ENCODE peak calls at places on chromosomes 13 and 19, in five cellular contexts. One of them, this sample, is unnamed.

GRCh38 chr19:456547-457110 is 4.2 kb downstream of the SHC2 start:
- DNase-seq in retinal pigment epithelial cell: no peak
- DNase-seq in neural crest cell: no peak
- DNase-seq in endodermal cell: no peak
- DNase-seq in dorsolateral prefrontal cortex: no peak
- DNase-seq in this sample: no peak

GRCh38 chr19:58399903-58400637 is 4.6 kb downstream of the RNF225 start:
- DNase-seq in retinal pigment epithelial cell: no peak
- DNase-seq in neural crest cell: no peak
- DNase-seq in endodermal cell: no peak
- DNase-seq in dorsolateral prefrontal cortex: peak
- DNase-seq in this sample: no peak

GRCh38 chr13:42985312-42986175 is 6.5 kb downstream of the EPSTI1 start:
- DNase-seq in retinal pigment epithelial cell: no peak
- DNase-seq in neural crest cell: no peak
- DNase-seq in endodermal cell: no peak
- DNase-seq in dorsolateral prefrontal cortex: no peak
- DNase-seq in this sample: no peak

GRCh38 chr13:49874430-49874829 is 61.7 kb downstream of the SPRYD7 start:
- DNase-seq in retinal pigment epithelial cell: no peak
- DNase-seq in neural crest cell: no peak
- DNase-seq in endodermal cell: no peak
- DNase-seq in dorsolateral prefrontal cortex: no peak
- DNase-seq in this sample: no peak

GRCh38 chr19:55069137-55069858 is 6.3 kb upstream of the RDH13 start:
- DNase-seq in retinal pigment epithelial cell: no peak
- DNase-seq in neural crest cell: no peak
- DNase-seq in endodermal cell: peak
- DNase-seq in dorsolateral prefrontal cortex: no peak
- DNase-seq in this sample: no peak

GRCh38 chr13:75359266-75359665 is 122.7 kb downstream of the TBC1D4 start:
- DNase-seq in retinal pigment epithelial cell: peak
- DNase-seq in neural crest cell: no peak
- DNase-seq in endodermal cell: no peak
- DNase-seq in dorsolateral prefrontal cortex: no peak
- DNase-seq in this sample: no peak

GRCh38 chr13:22828081-22828480 is 352.7 kb upstream of the SGCG start:
- DNase-seq in retinal pigment epithelial cell: peak
- DNase-seq in neural crest cell: no peak
- DNase-seq in endodermal cell: no peak
- DNase-seq in dorsolateral prefrontal cortex: no peak
- DNase-seq in this sample: no peak

GRCh38 chr19:8367327-8368001 is 3.5 kb downstream of the ANGPTL4 start:
- DNase-seq in retinal pigment epithelial cell: peak
- DNase-seq in neural crest cell: peak
- DNase-seq in endodermal cell: peak
- DNase-seq in dorsolateral prefrontal cortex: peak
- DNase-seq in this sample: no peak

GRCh38 chr13:80084086-80084676 is 256.7 kb downstream of the SPRY2 start:
- DNase-seq in retinal pigment epithelial cell: peak
- DNase-seq in neural crest cell: no peak
- DNase-seq in endodermal cell: no peak
- DNase-seq in dorsolateral prefrontal cortex: no peak
- DNase-seq in this sample: no peak

GRCh38 chr13:79907527-79907926 is 426.6 kb downstream of the NDFIP2 start:
- DNase-seq in retinal pigment epithelial cell: no peak
- DNase-seq in neural crest cell: no peak
- DNase-seq in endodermal cell: no peak
- DNase-seq in dorsolateral prefrontal cortex: no peak
- DNase-seq in this sample: no peak

GRCh38 chr19:18798384-18799352 is 7.6 kb upstream of the COMP start:
- DNase-seq in retinal pigment epithelial cell: no peak
- DNase-seq in neural crest cell: no peak
- DNase-seq in endodermal cell: peak
- DNase-seq in dorsolateral prefrontal cortex: no peak
- DNase-seq in this sample: no peak
- TF ChIP-seq CTCF in retinal pigment epithelial cell: peak
- TF ChIP-seq CTCF in neural crest cell: peak
- TF ChIP-seq CTCF in endodermal cell: peak
- TF ChIP-seq CTCF in dorsolateral prefrontal cortex: no peak
- TF ChIP-seq CTCF in this sample: no peak

GRCh38 chr13:87259479-87260083 is 411.6 kb upstream of the SLITRK5 start:
- DNase-seq in retinal pigment epithelial cell: no peak
- DNase-seq in neural crest cell: peak
- DNase-seq in endodermal cell: peak
- DNase-seq in dorsolateral prefrontal cortex: no peak
- DNase-seq in this sample: no peak
- TF ChIP-seq CTCF in retinal pigment epithelial cell: peak
- TF ChIP-seq CTCF in neural crest cell: peak
- TF ChIP-seq CTCF in endodermal cell: peak
- TF ChIP-seq CTCF in dorsolateral prefrontal cortex: peak
- TF ChIP-seq CTCF in this sample: peak

DNA sequence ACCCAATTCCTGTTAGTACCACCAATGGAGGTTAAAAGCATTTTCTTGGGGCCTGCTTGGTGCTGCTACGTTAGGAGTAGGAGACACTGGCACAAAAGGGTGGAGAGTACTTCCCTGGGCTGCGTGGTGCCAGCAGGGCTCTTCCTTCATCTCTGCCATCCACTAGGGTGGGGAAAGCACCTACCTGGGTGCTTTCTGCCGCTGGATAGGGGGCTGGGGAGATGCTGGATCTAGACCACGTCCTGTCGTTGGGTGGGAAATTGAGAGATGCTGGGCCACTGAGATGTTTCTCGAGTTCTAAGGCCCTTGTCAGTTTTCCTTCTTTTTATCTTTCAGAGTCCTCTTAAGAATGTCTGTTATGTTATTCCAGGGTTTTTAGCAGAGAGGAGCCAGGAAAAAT is 6.7 kb upstream of the FCGBP start:
- DNase-seq in retinal pigment epithelial cell: no peak
- DNase-seq in neural crest cell: no peak
- DNase-seq in endodermal cell: no peak
- DNase-seq in dorsolateral prefrontal cortex: no peak
- DNase-seq in this sample: no peak
- TF ChIP-seq CTCF in retinal pigment epithelial cell: no peak
- TF ChIP-seq CTCF in neural crest cell: no peak
- TF ChIP-seq CTCF in endodermal cell: no peak
- TF ChIP-seq CTCF in dorsolateral prefrontal cortex: no peak
- TF ChIP-seq CTCF in this sample: no peak

GRCh38 chr13:19955873-19956559 is 2.5 kb upstream of the ZMYM2 start:
- DNase-seq in retinal pigment epithelial cell: no peak
- DNase-seq in neural crest cell: no peak
- DNase-seq in endodermal cell: no peak
- DNase-seq in dorsolateral prefrontal cortex: no peak
- DNase-seq in this sample: no peak

GRCh38 chr13:19958119-19959111 is at the start of gene ZMYM2:
- DNase-seq in retinal pigment epithelial cell: peak
- DNase-seq in neural crest cell: peak
- DNase-seq in endodermal cell: peak
- DNase-seq in dorsolateral prefrontal cortex: peak
- DNase-seq in this sample: peak

GRCh38 chr13:19959831-19960672 is 1.5 kb downstream of the ZMYM2 start:
- DNase-seq in retinal pigment epithelial cell: peak
- DNase-seq in neural crest cell: peak
- DNase-seq in endodermal cell: peak
- DNase-seq in dorsolateral prefrontal cortex: peak
- DNase-seq in this sample: no peak

GRCh38 chr13:19959141-19959830 is 759 bp downstream of the ZMYM2 start:
- DNase-seq in retinal pigment epithelial cell: no peak
- DNase-seq in neural crest cell: peak
- DNase-seq in endodermal cell: peak
- DNase-seq in dorsolateral prefrontal cortex: peak
- DNase-seq in this sample: no peak

GRCh38 chr13:19957320-19958118 is 1.0 kb upstream of the ZMYM2 start:
- DNase-seq in retinal pigment epithelial cell: no peak
- DNase-seq in neural crest cell: peak
- DNase-seq in endodermal cell: peak
- DNase-seq in dorsolateral prefrontal cortex: peak
- DNase-seq in this sample: no peak
- TF ChIP-seq CTCF in retinal pigment epithelial cell: peak
- TF ChIP-seq CTCF in neural crest cell: peak
- TF ChIP-seq CTCF in endodermal cell: peak
- TF ChIP-seq CTCF in dorsolateral prefrontal cortex: peak
- TF ChIP-seq CTCF in this sample: no peak

GRCh38 chr19:56837892-56838679 is 2.4 kb downstream of the PEG3 start:
- DNase-seq in retinal pigment epithelial cell: peak
- DNase-seq in neural crest cell: no peak
- DNase-seq in endodermal cell: no peak
- DNase-seq in dorsolateral prefrontal cortex: peak
- DNase-seq in this sample: no peak
- TF ChIP-seq CTCF in retinal pigment epithelial cell: peak
- TF ChIP-seq CTCF in neural crest cell: no peak
- TF ChIP-seq CTCF in endodermal cell: no peak
- TF ChIP-seq CTCF in dorsolateral prefrontal cortex: peak
- TF ChIP-seq CTCF in this sample: peak

GRCh38 chr19:51441410-51442390 is 16.6 kb downstream of the SIGLEC8 start:
- DNase-seq in retinal pigment epithelial cell: no peak
- DNase-seq in neural crest cell: no peak
- DNase-seq in endodermal cell: no peak
- DNase-seq in dorsolateral prefrontal cortex: no peak
- DNase-seq in this sample: no peak
- TF ChIP-seq CTCF in retinal pigment epithelial cell: no peak
- TF ChIP-seq CTCF in neural crest cell: no peak
- TF ChIP-seq CTCF in endodermal cell: no peak
- TF ChIP-seq CTCF in dorsolateral prefrontal cortex: no peak
- TF ChIP-seq CTCF in this sample: no peak

DNA sequence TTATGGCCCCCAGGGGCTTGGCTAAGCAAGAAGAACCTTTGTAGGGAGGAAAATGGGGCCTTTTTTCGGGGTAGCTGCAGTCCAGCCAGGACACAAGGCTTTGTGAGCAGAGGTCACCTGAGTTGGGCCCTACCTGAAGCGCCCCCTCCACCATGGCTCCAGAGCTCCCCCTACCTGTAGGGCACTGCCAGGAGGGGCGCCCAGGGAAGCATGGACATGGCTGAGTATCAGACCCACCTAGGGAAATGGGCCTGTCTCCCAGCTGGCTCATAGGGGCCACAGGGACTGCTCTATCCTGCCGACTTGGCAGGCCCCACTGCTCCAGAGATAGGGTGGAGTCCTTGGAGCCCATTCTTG is 9.0 kb upstream of the CEBPA start:
- DNase-seq in retinal pigment epithelial cell: no peak
- DNase-seq in neural crest cell: no peak
- DNase-seq in endodermal cell: peak
- DNase-seq in dorsolateral prefrontal cortex: no peak
- DNase-seq in this sample: no peak
- TF ChIP-seq CTCF in retinal pigment epithelial cell: no peak
- TF ChIP-seq CTCF in neural crest cell: peak
- TF ChIP-seq CTCF in endodermal cell: peak
- TF ChIP-seq CTCF in dorsolateral prefrontal cortex: no peak
- TF ChIP-seq CTCF in this sample: no peak

DNA sequence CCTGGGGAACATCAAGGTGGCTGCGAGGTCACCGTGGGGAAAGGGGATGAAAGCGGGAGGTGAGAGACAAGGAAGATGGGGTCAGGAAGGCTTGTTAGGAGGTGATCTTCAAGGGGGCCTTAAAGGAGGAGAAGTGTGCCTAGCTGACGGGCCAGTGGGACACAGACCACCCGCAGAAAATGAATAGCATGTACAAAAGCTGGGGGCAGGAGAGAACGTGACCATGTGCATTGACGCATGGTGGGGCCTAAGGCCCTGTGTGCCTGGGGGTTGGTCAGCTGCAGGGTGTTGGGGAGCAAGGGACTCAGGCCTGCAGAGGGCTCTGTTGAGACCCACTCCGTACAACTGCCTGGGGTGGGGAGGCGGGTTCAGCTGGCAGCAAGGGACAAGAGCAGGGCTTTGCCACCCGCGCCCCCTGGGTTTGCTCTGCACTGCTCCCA is 5.9 kb downstream of the RAB8A start:
- DNase-seq in retinal pigment epithelial cell: no peak
- DNase-seq in neural crest cell: no peak
- DNase-seq in endodermal cell: peak
- DNase-seq in dorsolateral prefrontal cortex: no peak
- DNase-seq in this sample: no peak
- TF ChIP-seq CTCF in retinal pigment epithelial cell: peak
- TF ChIP-seq CTCF in neural crest cell: no peak
- TF ChIP-seq CTCF in endodermal cell: peak
- TF ChIP-seq CTCF in dorsolateral prefrontal cortex: no peak
- TF ChIP-seq CTCF in this sample: no peak

This sample was measured in D721Med.